ENCODE peak calls at places on chromosome 1, in six cellular contexts. R is colonic mucosa, J is HCT116, W is psoas muscle, S is right cardiac atrium, A is tibial artery. Y is an unnamed sample.

GRCh38 chr1:210800756-210801155 is 333.2 kb downstream of the KCNH1 start:
- DNase-seq in R (no peak), J (no peak), W (no peak), S (no peak), A (no peak), Y (no peak)

GRCh38 chr1:6601865-6602668 is 602 bp downstream of the KLHL21 start:
- DNase-seq in R (peak; percentile 49), J (no peak), W (peak; percentile 64), S (peak; percentile 84), A (peak; percentile 51), Y (no peak)

GRCh38 chr1:47986741-47987140 is 10.4 kb downstream of the TRABD2B start:
- DNase-seq in R (no peak), J (no peak), W (peak; percentile 37), S (peak; percentile 89), A (peak; percentile 32), Y (no peak)

GRCh38 chr1:55276671-55277376 is 61.7 kb upstream of the USP24 start:
- DNase-seq in R (no peak), J (no peak), W (peak; percentile 49), S (peak; percentile 80), A (no peak), Y (no peak)

GRCh38 chr1:234326493-234327366 is 46.5 kb upstream of the COA6 start:
- DNase-seq in R (peak; percentile 66), J (peak; percentile 19), W (no peak), S (peak; percentile 67), A (peak; percentile 48), Y (peak; percentile 59)

GRCh38 chr1:201890223-201890622 is 1.5 kb downstream of the SHISA4 start:
- DNase-seq in R (no peak), J (no peak), W (no peak), S (no peak), A (peak; percentile 19), Y (no peak)

GRCh38 chr1:108200627-108201106 is 524 bp upstream of the SLC25A24 start:
- DNase-seq in R (peak; percentile 65), J (peak; percentile 41), W (no peak), S (no peak), A (peak; percentile 47), Y (peak; percentile 12)

GRCh38 chr1:22773981-22774471 is 63.4 kb downstream of the EPHB2 start:
- DNase-seq in R (peak; percentile 64), J (no peak), W (peak; percentile 79), S (peak; percentile 94), A (peak; percentile 86), Y (no peak)

GRCh38 chr1:147225193-147225730 is at the start of gene FMO5:
- DNase-seq in R (peak; percentile 83), J (no peak), W (peak; percentile 65), S (peak; percentile 91), A (peak; percentile 85), Y (peak; percentile 65)

GRCh38 chr1:224880593-224881307 is 48.7 kb upstream of the DNAH14 start:
- DNase-seq in R (peak; percentile 48), J (no peak), W (no peak), S (no peak), A (no peak), Y (peak; percentile 82)

GRCh38 chr1:115062542-115063004 is 26.7 kb downstream of the TSPAN2 start:
- DNase-seq in R (peak; percentile 48), J (no peak), W (peak; percentile 37), S (peak; percentile 78), A (no peak), Y (no peak)

GRCh38 chr1:6260961-6261614 is at the start of gene GPR153:
- DNase-seq in R (peak; percentile 57), J (no peak), W (peak; percentile 65), S (peak; percentile 87), A (no peak), Y (peak; percentile 52)

GRCh38 chr1:14944471-14944981 is 209.0 kb upstream of the TMEM51 start:
- DNase-seq in R (no peak), J (no peak), W (no peak), S (peak; percentile 54), A (no peak), Y (no peak)

GRCh38 chr1:6969762-6970161 is 184.5 kb downstream of the CAMTA1 start:
- DNase-seq in R (no peak), J (no peak), W (no peak), S (no peak), A (no peak), Y (no peak)

GRCh38 chr1:3003039-3003940 is 18.0 kb upstream of the ACTRT2 start:
- DNase-seq in R (no peak), J (no peak), W (no peak), S (peak; percentile 32), A (peak; percentile 5), Y (no peak)

GRCh38 chr1:154988053-154988954 is 5.1 kb upstream of the LENEP start:
- DNase-seq in R (no peak), J (no peak), W (no peak), S (peak; percentile 18), A (no peak), Y (peak; percentile 32)

GRCh38 chr1:112722601-112723510 is 7.7 kb upstream of the PPM1J start:
- DNase-seq in R (no peak), J (no peak), W (no peak), S (no peak), A (no peak), Y (peak; percentile 66)

GRCh38 chr1:14598007-14598497 is 433 bp upstream of the KAZN start:
- DNase-seq in R (no peak), J (no peak), W (no peak), S (no peak), A (no peak), Y (no peak)

GRCh38 chr1:178209935-178210334 is 116.0 kb downstream of the RASAL2 start:
- DNase-seq in R (no peak), J (no peak), W (no peak), S (no peak), A (no peak), Y (no peak)

GRCh38 chr1:110425611-110426152 is 18.2 kb upstream of the LAMTOR5 start:
- DNase-seq in R (no peak), J (no peak), W (peak; percentile 68), S (peak; percentile 90), A (peak; percentile 71), Y (no peak)

GRCh38 chr1:32885691-32886011 is 640 bp upstream of the HPCA start:
- DNase-seq in R (no peak), J (no peak), W (no peak), S (no peak), A (no peak), Y (no peak)

GRCh38 chr1:245645406-245645805 is 490.6 kb downstream of the KIF26B start:
- DNase-seq in R (no peak), J (no peak), W (no peak), S (no peak), A (no peak), Y (no peak)

GRCh38 chr1:35707253-35708178 is 11.2 kb downstream of the C1orf216 start:
- DNase-seq in R (peak; percentile 30), J (no peak), W (peak; percentile 23), S (peak; percentile 68), A (no peak), Y (peak; percentile 71)

GRCh38 chr1:79369091-79369490 is 362.6 kb upstream of the ADGRL4 start:
- DNase-seq in R (no peak), J (no peak), W (no peak), S (no peak), A (no peak), Y (no peak)

GRCh38 chr1:33143698-33144097 is 38.1 kb downstream of the TRIM62 start:
- DNase-seq in R (no peak), J (no peak), W (no peak), S (no peak), A (no peak), Y (no peak)

GRCh38 chr1:163596541-163597258 is 274.9 kb downstream of the NUF2 start:
- DNase-seq in R (no peak), J (no peak), W (no peak), S (no peak), A (no peak), Y (no peak)

GRCh38 chr1:45953934-45954333 is 150.5 kb downstream of the MAST2 start:
- DNase-seq in R (no peak), J (no peak), W (no peak), S (no peak), A (no peak), Y (no peak)

GRCh38 chr1:94406446-94406845 is 11.7 kb upstream of the ABCD3 start:
- DNase-seq in R (no peak), J (no peak), W (no peak), S (no peak), A (no peak), Y (no peak)
- H3K4me1 ChIP-seq in R (no peaks in the 10 kb centered on the region), J (no peaks in the 10 kb centered on the region), W (no peaks in the 10 kb centered on the region), S (no peaks in the 10 kb centered on the region), A (no peaks in the 10 kb centered on the region), Y (peaks cover 3% of the 10 kb centered on the region)

GRCh38 chr1:64912191-64912590 is 54.2 kb downstream of the JAK1 start:
- DNase-seq in R (no peak), J (no peak), W (no peak), S (no peak), A (no peak), Y (no peak)

GRCh38 chr1:64906447-64906846 is 59.9 kb downstream of the JAK1 start:
- DNase-seq in R (no peak), J (no peak), W (no peak), S (no peak), A (no peak), Y (no peak)

GRCh38 chr1:64911326-64911725 is 55.0 kb downstream of the JAK1 start:
- DNase-seq in R (no peak), J (no peak), W (no peak), S (no peak), A (no peak), Y (no peak)

GRCh38 chr1:64908567-64908966 is 57.8 kb downstream of the JAK1 start:
- DNase-seq in R (no peak), J (no peak), W (no peak), S (no peak), A (no peak), Y (no peak)

GRCh38 chr1:64909021-64909420 is 57.3 kb downstream of the JAK1 start:
- DNase-seq in R (no peak), J (no peak), W (no peak), S (peak; percentile 61), A (no peak), Y (no peak)
- H3K4me1 ChIP-seq in R (no peaks in the 10 kb centered on the region), J (peaks cover 21% of the 10 kb centered on the region), W (peaks cover 61% of the 10 kb centered on the region), S (peaks cover 5% of the 10 kb centered on the region), A (peaks cover 18% of the 10 kb centered on the region), Y (peaks cover 18% of the 10 kb centered on the region)

GRCh38 chr1:54009406-54009805 is 8.6 kb downstream of the LDLRAD1 start:
- DNase-seq in R (no peak), J (no peak), W (no peak), S (no peak), A (no peak), Y (no peak)
- H3K4me1 ChIP-seq in R (no peaks in the 10 kb centered on the region), J (peaks cover 4% of the 10 kb centered on the region), W (no peaks in the 10 kb centered on the region), S (no peaks in the 10 kb centered on the region), A (no peaks in the 10 kb centered on the region), Y (peaks cover 4% of the 10 kb centered on the region)

DNA sequence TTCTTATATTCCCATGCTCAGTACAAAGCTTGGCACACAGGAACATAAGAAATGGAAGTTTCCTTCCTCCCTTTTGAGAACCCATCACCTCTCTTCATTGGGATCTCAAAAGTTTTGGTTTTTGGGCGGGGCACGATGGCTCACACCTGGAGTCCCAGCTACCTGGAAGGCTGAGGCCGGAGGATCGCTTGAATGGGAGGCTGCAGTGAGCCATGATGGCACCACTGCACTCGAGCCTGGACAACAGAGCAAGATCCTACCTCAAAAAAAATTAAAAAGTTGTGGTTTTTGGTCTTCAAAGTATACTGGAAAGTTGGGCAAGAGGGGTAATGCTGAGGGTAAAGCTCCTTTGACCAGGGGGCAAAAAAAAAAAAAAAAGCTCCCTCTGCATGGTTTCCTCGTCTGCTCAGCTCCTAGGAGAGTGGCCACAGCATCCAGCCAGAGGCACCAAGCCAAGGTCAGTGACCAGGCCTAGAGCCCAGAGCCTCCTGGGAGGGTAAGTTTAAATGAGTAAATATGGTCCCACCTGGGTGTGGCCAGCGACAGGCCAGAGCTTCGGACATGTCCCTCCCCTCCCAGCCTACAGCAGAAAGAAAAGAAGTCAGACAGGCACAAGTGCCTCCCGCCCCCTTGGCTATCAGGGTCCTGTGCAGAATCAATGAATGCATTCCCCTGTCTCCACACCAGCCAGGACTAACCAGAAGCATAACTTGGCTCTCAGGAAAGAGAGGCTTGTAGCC is 5.0 kb downstream of the MEF2D start:
- DNase-seq in R (peak; percentile 48), J (no peak), W (peak; percentile 68), S (peak; percentile 92), A (peak; percentile 76), Y (no peak)
- H3K4me1 ChIP-seq in R (peaks cover 54% of the 10 kb centered on the region), J (peaks cover 72% of the 10 kb centered on the region), W (peaks cover 77% of the 10 kb centered on the region), S (peaks cover 64% of the 10 kb centered on the region), A (peaks cover 84% of the 10 kb centered on the region), Y (peaks cover 7% of the 10 kb centered on the region)

Y was measured in Caco-2.